ENCODE peak calls at places on chromosomes 12 and 14, in four cellular contexts. K is IMR-90, W is mesendoderm, I is H1. D is an unnamed sample.

GRCh38 chr14:34347683-34348082 is 114.4 kb downstream of the SPTSSA start:
- DNase-seq in K (no peak), W (no peak), I (no peak), D (no peak)

GRCh38 chr12:70543444-70543843 is 93.8 kb downstream of the PTPRB start:
- DNase-seq in W (peak), K (peak), I (no peak), D (no peak)

GRCh38 chr12:46367351-46368029 is 5.1 kb downstream of the SLC38A2 start:
- DNase-seq in I (no peak), K (no peak), W (no peak), D (no peak)

GRCh38 chr12:12334710-12335040 is 15.4 kb downstream of the MANSC1 start:
- DNase-seq in W (no peak), K (no peak), I (no peak), D (no peak)

GRCh38 chr14:102279688-102280348 is 25.1 kb downstream of the MOK start:
- DNase-seq in W (peak), I (no peak), K (peak), D (no peak)

GRCh38 chr14:36580856-36581831 is 1.3 kb downstream of the NKX2-8 start:
- DNase-seq in W (peak), I (no peak), K (peak), D (peak)

GRCh38 chr12:104197264-104197663 is 18.3 kb upstream of the TXNRD1 start:
- DNase-seq in I (no peak), W (no peak), K (peak), D (no peak)

GRCh38 chr12:11653215-11653753 is 3.8 kb downstream of the ETV6 start:
- DNase-seq in K (peak), W (no peak), I (no peak), D (no peak)

DNA sequence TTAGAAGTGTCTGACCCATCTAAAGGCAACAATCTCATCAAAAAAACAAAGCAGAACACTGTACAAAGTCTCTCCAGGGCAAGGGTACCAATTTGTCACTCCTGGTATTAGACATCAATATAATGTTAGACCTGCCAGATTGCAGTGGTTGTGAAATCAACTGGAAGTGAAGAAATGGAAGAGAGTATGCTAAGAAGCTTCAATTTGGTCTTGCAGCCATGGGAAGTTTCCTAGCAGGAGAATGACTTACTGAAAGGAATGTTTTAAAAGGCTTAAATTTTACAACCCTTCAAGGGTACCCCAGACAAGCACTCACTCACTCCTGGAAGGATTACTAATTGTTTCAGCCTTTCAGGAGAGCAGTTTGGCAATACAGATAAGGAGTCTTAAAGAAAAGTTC is 18.9 kb downstream of the LLPH start:
- DNase-seq in I (no peak), K (no peak), W (no peak), D (no peak)
- H4K5ac ChIP-seq in I (no peak), K (no peak), W (no peak), D (no peak)

DNA sequence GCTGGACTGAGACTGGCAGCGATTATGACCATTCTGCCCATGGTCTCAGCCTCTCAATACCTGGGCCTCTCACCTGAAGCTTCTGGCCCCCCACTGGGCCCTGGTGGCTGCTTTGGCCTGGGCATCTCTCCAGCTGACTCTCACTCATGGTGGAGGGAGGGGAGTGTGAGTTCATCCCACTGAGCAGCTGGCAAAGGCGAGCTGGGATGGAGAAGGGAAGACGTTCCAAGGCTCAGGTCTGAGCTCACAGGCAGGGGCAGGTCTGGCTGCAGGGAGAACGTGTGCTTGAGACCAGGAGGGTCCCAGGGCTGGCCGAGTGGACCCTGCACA is 103.5 kb downstream of the TMEM121 start:
- DNase-seq in K (no peak), W (no peak), I (no peak), D (no peak)
- H4K5ac ChIP-seq in K (no peak), W (no peak), I (no peak), D (no peak)

GRCh38 chr14:76550534-76550933 is 174.6 kb downstream of the ESRRB start:
- DNase-seq in I (no peak), W (peak), K (no peak), D (no peak)

GRCh38 chr14:76551116-76551515 is 175.2 kb downstream of the ESRRB start:
- DNase-seq in I (no peak), K (no peak), W (peak), D (no peak)

GRCh38 chr14:76546426-76547221 is 170.7 kb downstream of the ESRRB start:
- DNase-seq in I (no peak), K (no peak), W (peak), D (peak)

GRCh38 chr14:76551906-76552305 is 176.0 kb downstream of the ESRRB start:
- DNase-seq in W (peak), I (no peak), K (no peak), D (peak)
- H4K5ac ChIP-seq in W (no peak), I (no peak), K (no peak), D (no peak)

GRCh38 chr14:53090853-53091252 is 62.3 kb downstream of the DDHD1 start:
- DNase-seq in W (no peak), K (no peak), I (no peak), D (no peak)
- H4K5ac ChIP-seq in W (no peak), K (no peak), I (no peak), D (no peak)

DNA sequence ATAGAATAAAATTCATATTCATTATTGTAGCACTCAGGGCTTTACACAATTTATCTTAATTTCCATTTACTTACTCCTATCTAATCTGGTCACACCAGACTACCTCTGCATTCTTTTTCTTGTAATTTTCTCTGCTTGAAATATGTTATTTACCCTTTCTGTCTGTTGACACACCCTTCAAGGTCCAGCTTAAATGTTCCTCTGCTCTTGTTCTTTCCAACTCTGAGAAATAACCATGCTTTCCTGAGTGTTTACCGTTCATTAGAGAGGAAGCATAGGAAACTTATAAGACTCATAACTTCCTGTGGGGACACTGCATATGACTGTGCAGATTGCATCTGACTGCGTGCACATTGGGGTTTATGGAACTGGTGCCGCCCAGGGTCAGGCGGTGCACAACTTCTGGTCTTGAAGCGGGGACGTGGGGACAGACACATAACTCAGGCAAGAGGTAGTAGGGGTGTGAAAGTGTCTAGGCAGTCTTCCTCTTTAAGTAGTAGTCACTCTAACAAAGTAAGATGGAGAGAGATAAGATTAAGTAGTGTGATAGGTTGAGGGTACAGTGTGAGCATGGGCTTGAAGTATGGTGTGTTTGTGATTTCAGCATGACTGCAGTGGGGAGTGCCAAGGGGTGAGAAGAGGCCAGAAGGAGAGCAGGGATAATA is 42.6 kb upstream of the FOXJ2 start:
- DNase-seq in I (no peak), K (peak), W (peak), D (no peak)
- H4K5ac ChIP-seq in I (no peak), K (peak), W (no peak), D (no peak)

GRCh38 chr14:23610815-23611289 is 25.3 kb upstream of the DHRS2 start:
- DNase-seq in K (no peak), I (no peak), W (no peak), D (no peak)

GRCh38 chr14:23612354-23612732 is 23.8 kb upstream of the DHRS2 start:
- DNase-seq in K (no peak), W (no peak), I (no peak), D (no peak)

GRCh38 chr14:23614395-23614828 is 21.8 kb upstream of the DHRS2 start:
- DNase-seq in I (no peak), W (no peak), K (no peak), D (no peak)

GRCh38 chr14:23612802-23613201 is 23.4 kb upstream of the DHRS2 start:
- DNase-seq in K (no peak), I (no peak), W (no peak), D (no peak)

DNA sequence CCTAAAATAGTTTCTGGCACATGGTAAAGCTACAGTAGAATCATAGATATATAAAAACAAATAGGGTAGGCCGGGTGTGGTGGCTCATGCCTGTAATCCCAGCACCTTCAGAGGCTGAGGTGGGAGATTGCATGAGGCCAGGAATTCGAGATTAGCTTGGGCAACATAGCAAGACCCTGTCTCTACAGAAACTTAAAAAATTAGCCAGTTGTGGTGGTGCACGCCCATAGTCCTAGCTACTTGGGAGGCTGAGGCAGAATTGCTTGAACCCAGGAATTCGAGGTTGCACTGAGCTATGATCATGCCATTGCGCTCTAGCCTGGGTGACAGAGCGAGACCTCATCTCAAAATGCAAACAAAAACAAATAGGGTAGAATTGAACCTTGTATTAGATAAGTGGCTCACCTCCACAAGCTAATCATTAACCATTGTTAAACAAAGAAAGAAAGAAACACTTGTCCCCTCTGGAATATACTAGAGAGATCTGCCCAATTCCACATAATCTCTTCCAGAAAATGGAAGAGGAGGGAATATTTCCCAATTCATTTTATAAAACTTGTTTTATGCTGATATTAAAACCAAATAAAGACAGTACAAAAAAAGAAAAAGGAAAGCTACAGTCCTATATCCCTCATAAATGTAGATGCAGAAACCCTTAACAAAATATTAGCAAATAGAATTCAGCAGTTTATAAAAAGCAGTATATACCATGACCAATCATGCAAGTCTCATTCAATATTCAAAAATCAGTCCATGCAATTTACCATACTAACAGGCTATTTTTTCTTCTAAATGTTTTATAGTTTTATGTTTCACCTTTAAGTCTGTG is 22.7 kb upstream of the DHRS2 start:
- DNase-seq in I (no peak), W (no peak), K (no peak), D (no peak)
- H4K5ac ChIP-seq in I (no peak), W (no peak), K (no peak), D (no peak)

DNA sequence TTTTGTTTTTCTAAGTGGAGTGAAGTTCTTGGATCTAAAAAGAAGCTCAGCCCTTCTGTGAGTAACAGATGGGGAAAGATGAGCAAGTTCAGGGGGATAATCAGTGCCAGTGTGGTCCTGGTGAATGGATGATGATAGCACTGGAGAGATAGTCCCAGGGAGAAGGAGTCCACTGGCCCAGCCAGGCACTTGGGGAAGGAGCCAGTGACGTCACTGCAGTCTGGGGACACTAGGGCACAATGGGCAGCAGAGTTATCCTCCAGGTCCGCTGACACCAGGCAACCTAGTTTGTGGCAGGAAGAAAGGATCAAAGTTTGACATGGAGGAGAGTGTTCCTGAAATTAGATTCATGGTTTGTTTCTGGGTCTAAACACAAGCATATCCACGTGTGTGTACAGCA is 101.5 kb downstream of the NTF3 start:
- DNase-seq in I (no peak), K (no peak), W (no peak), D (no peak)
- H4K5ac ChIP-seq in I (no peak), K (no peak), W (no peak), D (no peak)

DNA sequence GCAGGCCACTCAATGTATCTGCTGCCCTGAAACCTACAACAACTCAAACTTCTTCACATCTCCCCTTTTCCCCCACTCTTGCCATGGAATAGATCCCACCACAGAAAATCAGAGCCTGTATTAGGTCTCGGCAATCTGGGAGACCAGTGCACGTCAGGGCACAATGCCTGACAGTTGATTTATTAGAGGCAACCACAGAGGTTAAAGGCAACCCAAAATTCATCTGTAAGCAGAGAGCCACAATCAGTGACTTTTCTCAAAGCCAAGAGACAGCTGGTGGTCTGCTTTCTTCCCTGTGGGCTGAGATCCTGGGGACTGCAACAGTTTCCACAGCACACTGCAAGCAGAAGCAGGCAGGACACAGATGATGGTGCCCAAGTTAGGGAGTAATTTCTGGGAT is 169.0 kb upstream of the NTF3 start:
- DNase-seq in W (no peak), I (no peak), K (peak), D (no peak)
- H4K5ac ChIP-seq in W (no peak), I (no peak), K (peak), D (no peak)

GRCh38 chr12:93247313-93248057 is 130.2 kb upstream of the NUDT4 start:
- DNase-seq in W (no peak), I (no peak), K (peak), D (no peak)
- H4K5ac ChIP-seq in W (no peak), I (no peak), K (no peak), D (no peak)